ENCODE peak calls at places on chromosomes 1 and 21, in eight cellular contexts. R is A549, S is endothelial cell of umbilical vein, D is GM12864, B is psoas muscle, I is AG04449, Z is lower lobe of right lung, K is HCT116. W is an unnamed sample.

GRCh38 chr1:184972281-184973055 is 1.8 kb downstream of the NIBAN1 start:
- DNase-seq in R (no peak), S (no peak), D (no peak), B (no peak), I (no peak), Z (no peak), K (no peak), W (no peak)

GRCh38 chr1:84156210-84156621 is 12.1 kb downstream of the PRKACB start:
- DNase-seq in R (peak; percentile 67), S (peak; percentile 89), D (no peak), B (no peak), I (peak; percentile 44), Z (no peak), K (peak; percentile 97), W (peak; percentile 58)

GRCh38 chr1:18057643-18058042 is 50.0 kb upstream of the IGSF21 start:
- DNase-seq in R (no peak), S (no peak), D (no peak), B (peak; percentile 37), I (no peak), Z (no peak), K (no peak), W (no peak)

GRCh38 chr1:89259283-89259971 is 13.2 kb downstream of the GBP5 start:
- DNase-seq in R (no peak), S (no peak), D (no peak), B (no peak), I (no peak), Z (peak; percentile 39), K (no peak), W (no peak)

GRCh38 chr1:27336756-27337155 is 5.1 kb upstream of the SYTL1 start:
- DNase-seq in R (no peak), S (no peak), D (no peak), B (no peak), I (no peak), Z (no peak), K (no peak), W (no peak)

GRCh38 chr1:230753586-230754251 is 6.5 kb downstream of the CAPN9 start:
- DNase-seq in R (no peak), S (peak; percentile 41), D (no peak), B (no peak), I (no peak), Z (no peak), K (peak; percentile 3), W (no peak)

GRCh38 chr1:157496121-157496526 is 56.2 kb downstream of the FCRL5 start:
- DNase-seq in R (peak; percentile 43), S (peak; percentile 51), D (no peak), B (no peak), I (no peak), Z (no peak), K (peak; percentile 26), W (no peak)

GRCh38 chr21:26881504-26882228 is 36.5 kb upstream of the ADAMTS1 start:
- DNase-seq in R (peak; percentile 1), S (peak; percentile 39), D (no peak), B (no peak), I (no peak), Z (no peak), K (no peak), W (no peak)

GRCh38 chr1:231187556-231187955 is 25.7 kb downstream of the TRIM67 start:
- DNase-seq in R (no peak), S (no peak), D (no peak), B (no peak), I (no peak), Z (no peak), K (no peak), W (no peak)

GRCh38 chr1:230094746-230095145 is 27.7 kb downstream of the GALNT2 start:
- DNase-seq in R (no peak), S (no peak), D (no peak), B (no peak), I (no peak), Z (no peak), K (no peak), W (no peak)

GRCh38 chr1:39082140-39082799 is 56.1 kb downstream of the NDUFS5 start:
- DNase-seq in R (no peak), S (no peak), D (no peak), B (no peak), I (no peak), Z (no peak), K (no peak), W (no peak)

GRCh38 chr1:244226440-244226839 is 175.4 kb downstream of the ZBTB18 start:
- DNase-seq in R (no peak), S (peak; percentile 30), D (no peak), B (no peak), I (no peak), Z (no peak), K (no peak), W (no peak)

GRCh38 chr1:115717541-115717940 is 51.0 kb downstream of the CASQ2 start:
- DNase-seq in R (peak; percentile 21), S (peak; percentile 30), D (peak; percentile 4), B (peak; percentile 30), I (no peak), Z (peak; percentile 53), K (peak; percentile 32), W (no peak)

GRCh38 chr1:96309783-96310182 is 411.8 kb upstream of the PTBP2 start:
- DNase-seq in R (peak; percentile 11), S (no peak), D (no peak), B (no peak), I (peak; percentile 5), Z (no peak), K (no peak), W (peak; percentile 23)

GRCh38 chr21:28018213-28018612 is 974.5 kb downstream of the LTN1 start:
- DNase-seq in R (no peak), S (no peak), D (no peak), B (no peak), I (no peak), Z (no peak), K (no peak), W (no peak)

GRCh38 chr21:28016571-28016970 is 976.1 kb downstream of the LTN1 start:
- DNase-seq in R (no peak), S (no peak), D (no peak), B (no peak), I (no peak), Z (no peak), K (no peak), W (no peak)

DNA sequence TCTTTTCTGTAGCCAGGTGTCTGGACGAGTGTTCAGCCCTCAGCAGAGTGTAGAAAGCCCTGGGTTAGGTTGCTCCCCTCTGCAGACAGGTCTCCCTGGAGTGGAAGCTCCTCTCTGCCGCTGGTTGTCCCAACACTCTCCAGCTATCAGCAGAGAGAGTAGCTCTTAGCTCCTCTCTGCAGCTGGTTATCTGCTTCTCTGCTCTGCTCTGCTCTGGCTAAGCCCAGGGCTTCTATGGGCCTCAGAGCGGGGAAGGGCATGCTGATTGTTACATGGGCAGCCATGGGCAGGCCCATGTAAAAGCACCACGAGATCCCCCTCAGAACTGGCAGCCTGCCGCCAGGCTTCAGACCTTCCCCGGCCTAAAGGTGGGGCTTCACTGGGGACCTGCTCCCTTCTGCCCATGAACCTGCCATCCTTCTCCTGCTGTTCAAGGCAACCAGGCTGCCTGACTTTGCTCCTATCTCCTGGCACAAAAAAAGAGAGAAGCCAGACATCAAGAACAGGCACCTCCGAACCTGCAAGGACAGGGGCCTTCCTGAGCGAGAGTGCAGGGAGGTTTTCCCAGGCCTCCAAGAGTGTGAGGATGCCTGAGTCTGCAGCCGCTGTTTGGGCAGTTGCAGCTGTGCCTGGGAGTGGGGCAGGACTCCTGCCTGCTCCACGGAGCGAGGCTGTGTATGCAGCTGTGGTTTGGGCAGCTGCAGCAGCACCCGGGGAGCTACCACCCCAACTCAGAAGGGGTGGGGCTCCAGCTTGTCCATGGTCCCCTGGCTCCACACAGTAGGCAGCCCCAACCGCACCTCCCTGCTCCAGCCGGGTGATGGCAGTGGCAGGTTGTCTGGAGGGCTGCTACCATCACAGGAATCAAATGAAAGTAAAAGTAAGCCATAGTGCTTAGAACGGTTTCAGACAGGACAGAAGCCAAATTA is 973.7 kb downstream of the LTN1 start:
- DNase-seq in R (no peak), S (no peak), D (no peak), B (peak; percentile 15), I (no peak), Z (no peak), K (no peak), W (no peak)
- TF ChIP-seq CTCF in R (no peak), S (no peak), D (no peak), B (peak; percentile 37), I (peak; percentile 6), Z (no peak), K (no peak), W (no peak)

GRCh38 chr1:74811421-74812179 is 78.6 kb downstream of the TYW3 start:
- DNase-seq in R (no peak), S (no peak), D (peak; percentile 16), B (no peak), I (no peak), Z (no peak), K (no peak), W (no peak)

GRCh38 chr1:74812180-74812541 is 79.2 kb downstream of the TYW3 start:
- DNase-seq in R (no peak), S (no peak), D (peak; percentile 38), B (no peak), I (no peak), Z (no peak), K (no peak), W (no peak)
- H3K4me3 ChIP-seq in R (no peak overlapping the region), S (no peak overlapping the region), D (peak overlapping the region; percentile 0), B (no peak overlapping the region), I (no peak overlapping the region), Z (no peak overlapping the region), K (no peak overlapping the region), W (no peak overlapping the region)

DNA sequence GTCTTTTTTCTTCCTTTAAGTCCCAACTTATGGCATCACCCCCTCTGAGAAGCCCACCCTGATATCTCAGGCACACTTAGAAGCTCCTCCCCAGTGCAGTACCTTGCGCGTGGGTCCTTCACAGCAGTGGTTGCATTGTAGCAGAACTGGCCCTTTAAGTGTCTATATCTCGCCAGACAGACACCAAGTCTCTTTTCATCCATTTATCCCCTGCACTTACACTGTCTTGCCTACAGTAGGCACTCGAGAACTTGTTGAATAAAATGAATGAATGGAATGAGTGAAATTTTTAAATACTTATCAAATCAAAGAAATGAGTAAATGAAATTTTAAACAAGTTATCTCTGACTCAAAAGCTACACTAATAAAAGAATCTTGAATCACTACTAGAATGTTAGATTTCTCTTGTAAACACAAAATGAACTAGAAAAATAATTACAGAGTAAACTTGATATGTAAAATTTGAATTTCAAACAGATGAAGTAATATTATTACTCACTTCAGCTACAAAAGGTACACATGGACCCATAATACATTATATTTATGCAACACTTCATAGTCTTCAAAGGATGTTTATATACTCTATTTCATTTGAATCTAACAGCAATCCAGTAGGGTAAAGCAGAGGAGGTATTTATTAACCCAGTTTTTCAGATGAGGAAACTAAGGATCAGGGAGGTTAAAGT is 54.7 kb upstream of the MAN1A2 start:
- DNase-seq in R (peak; percentile 42), S (peak; percentile 47), D (peak; percentile 16), B (no peak), I (peak; percentile 7), Z (no peak), K (peak; percentile 38), W (peak; percentile 34)
- TF ChIP-seq CTCF in R (peak; percentile 24), S (peak; percentile 30), D (peak; percentile 67), B (no peak), I (peak; percentile 22), Z (peak; percentile 56), K (peak; percentile 61), W (peak; percentile 68)

DNA sequence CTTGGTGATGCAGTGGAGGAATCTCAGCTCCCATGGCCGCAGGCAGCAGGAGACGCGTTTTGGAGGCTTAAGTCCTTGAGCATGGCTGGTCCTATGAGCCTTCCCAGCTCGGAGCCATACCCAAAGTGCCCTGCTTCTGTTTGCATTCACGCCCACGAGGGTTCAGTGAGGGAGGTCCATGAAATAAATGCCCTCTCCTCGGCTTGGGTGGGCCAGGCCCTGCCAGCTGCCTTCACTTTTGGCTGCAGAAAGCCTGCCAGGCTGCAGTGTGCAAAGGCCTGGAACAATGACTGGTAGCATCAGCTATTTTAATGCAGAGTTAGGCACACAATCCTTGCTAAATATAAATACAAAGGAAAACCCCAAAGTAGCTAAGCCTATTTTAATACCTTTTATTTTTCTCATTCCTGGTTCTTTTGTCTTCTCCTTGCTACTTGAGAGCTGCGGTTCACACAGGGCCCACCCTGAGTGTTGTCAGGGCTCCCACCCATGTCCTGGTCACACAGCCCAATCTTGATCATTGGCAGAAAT is 49.4 kb downstream of the H3-3A start:
- DNase-seq in R (no peak), S (no peak), D (no peak), B (no peak), I (no peak), Z (no peak), K (no peak), W (no peak)
- H3K4me3 ChIP-seq in R (no peak overlapping the region), S (no peak overlapping the region), D (no peak overlapping the region), B (peak overlapping the region; percentile 1), I (no peak overlapping the region), Z (no peak overlapping the region), K (no peak overlapping the region), W (no peak overlapping the region)

W was measured in AG09309.